ENCODE peak calls at places on chromosomes 7 and 10, in six cellular contexts. One of them, this sample, is unnamed.

GRCh38 chr10:24465899-24466615 is 257.1 kb downstream of the KIAA1217 start:
- DNase-seq in endothelial cell of umbilical vein: no peak
- DNase-seq in IMR-90: peak; percentile 96
- DNase-seq in astrocyte: peak; percentile 98
- DNase-seq in tibial artery: no peak
- DNase-seq in neural progenitor cell: no peak
- DNase-seq in this sample: peak; percentile 97

GRCh38 chr10:16439294-16439693 is 2.5 kb downstream of the PTER start:
- DNase-seq in endothelial cell of umbilical vein: no peak
- DNase-seq in IMR-90: no peak
- DNase-seq in astrocyte: no peak
- DNase-seq in tibial artery: no peak
- DNase-seq in neural progenitor cell: no peak
- DNase-seq in this sample: no peak

GRCh38 chr7:91557789-91558396 is 293.7 kb downstream of the FZD1 start:
- DNase-seq in endothelial cell of umbilical vein: peak; percentile 7
- DNase-seq in IMR-90: peak; percentile 39
- DNase-seq in astrocyte: peak; percentile 97
- DNase-seq in tibial artery: no peak
- DNase-seq in neural progenitor cell: no peak
- DNase-seq in this sample: peak; percentile 98

GRCh38 chr7:126535176-126535575 is 717.6 kb downstream of the GRM8 start:
- DNase-seq in endothelial cell of umbilical vein: no peak
- DNase-seq in IMR-90: no peak
- DNase-seq in astrocyte: no peak
- DNase-seq in tibial artery: no peak
- DNase-seq in neural progenitor cell: no peak
- DNase-seq in this sample: no peak

GRCh38 chr10:125148576-125148975 is 11.8 kb downstream of the CTBP2 start:
- DNase-seq in endothelial cell of umbilical vein: no peak
- DNase-seq in IMR-90: no peak
- DNase-seq in astrocyte: no peak
- DNase-seq in tibial artery: no peak
- DNase-seq in neural progenitor cell: no peak
- DNase-seq in this sample: no peak

GRCh38 chr10:102335184-102335583 is 60.3 kb upstream of the NFKB2 start:
- DNase-seq in endothelial cell of umbilical vein: no peak
- DNase-seq in IMR-90: peak; percentile 15
- DNase-seq in astrocyte: no peak
- DNase-seq in tibial artery: peak; percentile 81
- DNase-seq in neural progenitor cell: no peak
- DNase-seq in this sample: no peak

GRCh38 chr10:74272288-74272687 is 121.3 kb downstream of the ADK start:
- DNase-seq in endothelial cell of umbilical vein: no peak
- DNase-seq in IMR-90: no peak
- DNase-seq in astrocyte: no peak
- DNase-seq in tibial artery: no peak
- DNase-seq in neural progenitor cell: no peak
- DNase-seq in this sample: no peak

GRCh38 chr10:109239371-109239770 is 683.9 kb downstream of the XPNPEP1 start:
- DNase-seq in endothelial cell of umbilical vein: no peak
- DNase-seq in IMR-90: peak; percentile 61
- DNase-seq in astrocyte: no peak
- DNase-seq in tibial artery: no peak
- DNase-seq in neural progenitor cell: no peak
- DNase-seq in this sample: no peak

GRCh38 chr10:68550747-68551411 is 9.3 kb upstream of the TET1 start:
- DNase-seq in endothelial cell of umbilical vein: peak; percentile 62
- DNase-seq in IMR-90: peak; percentile 82
- DNase-seq in astrocyte: peak; percentile 59
- DNase-seq in tibial artery: no peak
- DNase-seq in neural progenitor cell: peak; percentile 87
- DNase-seq in this sample: peak; percentile 63

GRCh38 chr10:97494863-97495506 is 3.2 kb downstream of the MMS19 start:
- DNase-seq in endothelial cell of umbilical vein: peak; percentile 40
- DNase-seq in IMR-90: peak; percentile 49
- DNase-seq in astrocyte: no peak
- DNase-seq in tibial artery: no peak
- DNase-seq in neural progenitor cell: peak; percentile 13
- DNase-seq in this sample: no peak

GRCh38 chr10:91194497-91195179 is 25.8 kb upstream of the PCGF5 start:
- DNase-seq in endothelial cell of umbilical vein: no peak
- DNase-seq in IMR-90: peak; percentile 81
- DNase-seq in astrocyte: peak; percentile 66
- DNase-seq in tibial artery: no peak
- DNase-seq in neural progenitor cell: no peak
- DNase-seq in this sample: no peak

GRCh38 chr7:97016392-97017196 is 8.0 kb downstream of the DLX5 start:
- DNase-seq in endothelial cell of umbilical vein: no peak
- DNase-seq in IMR-90: no peak
- DNase-seq in astrocyte: no peak
- DNase-seq in tibial artery: no peak
- DNase-seq in neural progenitor cell: peak; percentile 85
- DNase-seq in this sample: no peak
- H3K27ac ChIP-seq in endothelial cell of umbilical vein: no peak overlapping the region
- H3K27ac ChIP-seq in IMR-90: no peak overlapping the region
- H3K27ac ChIP-seq in astrocyte: no peak overlapping the region
- H3K27ac ChIP-seq in tibial artery: no peak overlapping the region
- H3K27ac ChIP-seq in neural progenitor cell: no peak overlapping the region
- H3K27ac ChIP-seq in this sample: no peak overlapping the region

GRCh38 chr7:65387893-65388292 is 14.2 kb downstream of the ZNF92 start:
- DNase-seq in endothelial cell of umbilical vein: no peak
- DNase-seq in IMR-90: no peak
- DNase-seq in astrocyte: no peak
- DNase-seq in tibial artery: no peak
- DNase-seq in neural progenitor cell: no peak
- DNase-seq in this sample: no peak

GRCh38 chr7:65390588-65390987 is 16.9 kb downstream of the ZNF92 start:
- DNase-seq in endothelial cell of umbilical vein: no peak
- DNase-seq in IMR-90: no peak
- DNase-seq in astrocyte: peak; percentile 33
- DNase-seq in tibial artery: no peak
- DNase-seq in neural progenitor cell: no peak
- DNase-seq in this sample: no peak
- H3K36me3 ChIP-seq in endothelial cell of umbilical vein: peaks cover 6% of the 10 kb centered on the region
- H3K36me3 ChIP-seq in IMR-90: peaks cover 9% of the 10 kb centered on the region
- H3K36me3 ChIP-seq in astrocyte: peaks cover 11% of the 10 kb centered on the region
- H3K36me3 ChIP-seq in tibial artery: peaks cover 29% of the 10 kb centered on the region
- H3K36me3 ChIP-seq in neural progenitor cell: no peaks in the 10 kb centered on the region
- H3K36me3 ChIP-seq in this sample: peaks cover 11% of the 10 kb centered on the region

GRCh38 chr10:14772399-14772798 is 2.3 kb downstream of the FAM107B start:
- DNase-seq in endothelial cell of umbilical vein: no peak
- DNase-seq in IMR-90: no peak
- DNase-seq in astrocyte: no peak
- DNase-seq in tibial artery: no peak
- DNase-seq in neural progenitor cell: no peak
- DNase-seq in this sample: no peak

GRCh38 chr10:14773551-14774213 is 1.0 kb downstream of the FAM107B start:
- DNase-seq in endothelial cell of umbilical vein: no peak
- DNase-seq in IMR-90: no peak
- DNase-seq in astrocyte: no peak
- DNase-seq in tibial artery: no peak
- DNase-seq in neural progenitor cell: no peak
- DNase-seq in this sample: no peak

GRCh38 chr10:14774797-14775196 is at the start of gene FAM107B:
- DNase-seq in endothelial cell of umbilical vein: no peak
- DNase-seq in IMR-90: no peak
- DNase-seq in astrocyte: no peak
- DNase-seq in tibial artery: no peak
- DNase-seq in neural progenitor cell: no peak
- DNase-seq in this sample: no peak

GRCh38 chr10:14775656-14776055 is 959 bp upstream of the FAM107B start:
- DNase-seq in endothelial cell of umbilical vein: no peak
- DNase-seq in IMR-90: no peak
- DNase-seq in astrocyte: no peak
- DNase-seq in tibial artery: no peak
- DNase-seq in neural progenitor cell: no peak
- DNase-seq in this sample: no peak

DNA sequence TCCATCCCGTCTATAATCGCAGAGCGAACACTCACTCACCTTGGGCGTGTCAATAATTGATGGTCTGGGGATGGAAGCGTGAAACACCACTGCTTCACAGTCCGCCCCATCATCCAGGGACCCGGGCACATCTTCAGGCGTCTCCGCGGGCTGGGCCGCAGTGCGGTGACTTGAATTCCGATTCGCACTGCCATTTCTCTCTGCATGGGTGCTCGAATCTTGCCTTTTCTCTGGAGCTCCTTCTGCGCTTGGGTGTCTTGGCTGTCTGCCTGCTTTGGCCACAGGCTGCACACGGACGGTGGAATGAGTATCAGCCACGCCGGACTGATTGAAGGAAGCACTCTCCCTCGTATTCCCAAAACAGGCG is 500 bp downstream of the FAM107B start:
- DNase-seq in endothelial cell of umbilical vein: no peak
- DNase-seq in IMR-90: no peak
- DNase-seq in astrocyte: no peak
- DNase-seq in tibial artery: no peak
- DNase-seq in neural progenitor cell: no peak
- DNase-seq in this sample: no peak
- H3K27ac ChIP-seq in endothelial cell of umbilical vein: no peak overlapping the region
- H3K27ac ChIP-seq in IMR-90: no peak overlapping the region
- H3K27ac ChIP-seq in astrocyte: no peak overlapping the region
- H3K27ac ChIP-seq in tibial artery: no peak overlapping the region
- H3K27ac ChIP-seq in neural progenitor cell: no peak overlapping the region
- H3K27ac ChIP-seq in this sample: no peak overlapping the region

GRCh38 chr7:155309021-155309338 is 11.3 kb downstream of the INSIG1 start:
- DNase-seq in endothelial cell of umbilical vein: no peak
- DNase-seq in IMR-90: no peak
- DNase-seq in astrocyte: no peak
- DNase-seq in tibial artery: no peak
- DNase-seq in neural progenitor cell: no peak
- DNase-seq in this sample: no peak
- H3K36me3 ChIP-seq in endothelial cell of umbilical vein: peaks cover 49% of the 10 kb centered on the region
- H3K36me3 ChIP-seq in IMR-90: peaks cover 15% of the 10 kb centered on the region
- H3K36me3 ChIP-seq in astrocyte: peaks cover 45% of the 10 kb centered on the region
- H3K36me3 ChIP-seq in tibial artery: peaks cover 67% of the 10 kb centered on the region
- H3K36me3 ChIP-seq in neural progenitor cell: peaks cover 18% of the 10 kb centered on the region
- H3K36me3 ChIP-seq in this sample: peaks cover 42% of the 10 kb centered on the region

GRCh38 chr7:74287303-74288033 is 1.7 kb upstream of the CLIP2 start:
- DNase-seq in endothelial cell of umbilical vein: no peak
- DNase-seq in IMR-90: no peak
- DNase-seq in astrocyte: no peak
- DNase-seq in tibial artery: no peak
- DNase-seq in neural progenitor cell: no peak
- DNase-seq in this sample: no peak
- H3K27ac ChIP-seq in endothelial cell of umbilical vein: no peak overlapping the region
- H3K27ac ChIP-seq in IMR-90: no peak overlapping the region
- H3K27ac ChIP-seq in astrocyte: no peak overlapping the region
- H3K27ac ChIP-seq in tibial artery: no peak overlapping the region
- H3K27ac ChIP-seq in neural progenitor cell: no peak overlapping the region
- H3K27ac ChIP-seq in this sample: no peak overlapping the region

DNA sequence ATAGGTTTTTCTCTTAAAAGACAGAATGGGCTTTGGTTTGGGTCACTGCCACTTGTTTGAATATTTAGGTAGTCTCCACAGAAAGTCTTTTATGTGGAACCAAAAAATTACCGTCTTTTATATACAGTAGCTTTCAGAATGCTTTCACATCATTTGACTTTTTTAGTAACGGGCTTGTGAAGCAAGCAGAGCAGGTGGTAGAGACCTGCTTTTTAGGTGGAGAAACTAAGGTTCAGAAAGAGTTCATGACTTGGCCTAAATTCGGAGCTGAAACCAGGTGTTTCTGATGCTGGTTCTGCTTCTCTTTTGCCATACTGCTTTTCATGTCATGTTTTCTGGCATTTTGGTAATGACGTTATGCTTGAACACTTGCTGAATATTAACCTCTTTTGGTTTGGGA is 36.3 kb downstream of the GARS1 start:
- DNase-seq in endothelial cell of umbilical vein: no peak
- DNase-seq in IMR-90: no peak
- DNase-seq in astrocyte: no peak
- DNase-seq in tibial artery: no peak
- DNase-seq in neural progenitor cell: no peak
- DNase-seq in this sample: no peak
- H3K36me3 ChIP-seq in endothelial cell of umbilical vein: peaks cover 36% of the 10 kb centered on the region
- H3K36me3 ChIP-seq in IMR-90: peaks cover 61% of the 10 kb centered on the region
- H3K36me3 ChIP-seq in astrocyte: peaks cover 81% of the 10 kb centered on the region
- H3K36me3 ChIP-seq in tibial artery: peaks cover 97% of the 10 kb centered on the region
- H3K36me3 ChIP-seq in neural progenitor cell: peaks cover 24% of the 10 kb centered on the region
- H3K36me3 ChIP-seq in this sample: peaks cover 68% of the 10 kb centered on the region

GRCh38 chr10:35470967-35471366 is 134.2 kb upstream of the GJD4 start:
- DNase-seq in endothelial cell of umbilical vein: no peak
- DNase-seq in IMR-90: no peak
- DNase-seq in astrocyte: no peak
- DNase-seq in tibial artery: no peak
- DNase-seq in neural progenitor cell: no peak
- DNase-seq in this sample: no peak
- H3K27ac ChIP-seq in endothelial cell of umbilical vein: no peak overlapping the region
- H3K27ac ChIP-seq in IMR-90: no peak overlapping the region
- H3K27ac ChIP-seq in astrocyte: no peak overlapping the region
- H3K27ac ChIP-seq in tibial artery: no peak overlapping the region
- H3K27ac ChIP-seq in neural progenitor cell: peak overlapping the region; percentile 62
- H3K27ac ChIP-seq in this sample: no peak overlapping the region

GRCh38 chr7:66927348-66927948 is 6.4 kb downstream of the TMEM248 start:
- DNase-seq in endothelial cell of umbilical vein: no peak
- DNase-seq in IMR-90: no peak
- DNase-seq in astrocyte: no peak
- DNase-seq in tibial artery: no peak
- DNase-seq in neural progenitor cell: no peak
- DNase-seq in this sample: no peak
- H3K36me3 ChIP-seq in endothelial cell of umbilical vein: peaks cover 2% of the 10 kb centered on the region
- H3K36me3 ChIP-seq in IMR-90: peaks cover 5% of the 10 kb centered on the region
- H3K36me3 ChIP-seq in astrocyte: peaks cover 5% of the 10 kb centered on the region
- H3K36me3 ChIP-seq in tibial artery: peaks cover 11% of the 10 kb centered on the region
- H3K36me3 ChIP-seq in neural progenitor cell: no peaks in the 10 kb centered on the region
- H3K36me3 ChIP-seq in this sample: peaks cover 2% of the 10 kb centered on the region

This sample was measured in mammary epithelial cell.